ENCODE peak calls at places on chromosomes 7 and 10, in nine cellular contexts. W is BE2C, V is fibroblast of the aortic adventitia, S is heart left ventricle, G is upper lobe of left lung, A is Peyer's patch, D is lower leg skin, H is chondrocyte, E is GM20000. T is an unnamed sample.

GRCh38 chr7:121344497-121344896 is 15.7 kb downstream of the WNT16 start:
- DNase-seq in S (no peak), H (no peak), W (no peak), E (no peak), A (no peak), G (no peak), V (no peak), D (no peak), T (no peak)

GRCh38 chr7:105210721-105211205 is 178.0 kb downstream of the SRPK2 start:
- DNase-seq in D (no peak), E (peak), G (no peak), H (no peak), W (no peak), S (peak), A (no peak), V (peak), T (no peak)

GRCh38 chr7:84070101-84070500 is 124.5 kb downstream of the SEMA3A start:
- DNase-seq in D (no peak), W (no peak), A (no peak), S (no peak), V (no peak), E (no peak), H (no peak), G (no peak), T (no peak)

GRCh38 chr7:37488163-37488759 is 39.6 kb upstream of the ELMO1 start:
- DNase-seq in D (no peak), S (no peak), G (no peak), H (no peak), W (no peak), V (no peak), A (no peak), E (no peak), T (no peak)

GRCh38 chr10:7810443-7810842 is 7.9 kb upstream of the TAF3 start:
- DNase-seq in W (no peak), G (no peak), H (no peak), E (no peak), S (no peak), A (no peak), V (no peak), D (no peak), T (no peak)

GRCh38 chr7:67917118-67917755 is 920.6 kb downstream of the TYW1 start:
- DNase-seq in A (no peak), D (no peak), W (no peak), E (no peak), S (no peak), G (no peak), V (no peak), H (no peak), T (no peak)

GRCh38 chr7:1915326-1915725 is 245.2 kb downstream of the ELFN1 start:
- DNase-seq in E (no peak), G (peak), H (no peak), W (no peak), S (peak), D (no peak), A (no peak), V (no peak), T (no peak)

GRCh38 chr7:18352339-18353255 is 143.0 kb upstream of the HDAC9 start:
- DNase-seq in V (peak), W (peak), G (no peak), A (peak), E (peak), H (no peak), D (peak), S (peak), T (no peak)

GRCh38 chr7:4818000-4818794 is 42.8 kb downstream of the AP5Z1 start:
- DNase-seq in D (no peak), E (no peak), W (no peak), G (peak), A (no peak), H (no peak), V (no peak), S (no peak), T (no peak)

GRCh38 chr10:95480901-95481491 is 80.2 kb downstream of the SORBS1 start:
- DNase-seq in E (no peak), S (no peak), H (no peak), D (no peak), A (no peak), W (no peak), V (no peak), G (no peak), T (no peak)

GRCh38 chr10:13206546-13207443 is 27.4 kb downstream of the UCMA start:
- DNase-seq in G (no peak), V (peak), W (no peak), S (no peak), H (no peak), E (no peak), A (no peak), D (no peak), T (no peak)

GRCh38 chr7:41134242-41134872 is 568.5 kb downstream of the INHBA start:
- DNase-seq in V (peak), S (no peak), G (no peak), E (peak), D (no peak), W (no peak), A (no peak), H (no peak), T (no peak)

GRCh38 chr7:136857573-136857972 is 10.9 kb upstream of the CHRM2 start:
- DNase-seq in E (no peak), A (no peak), V (peak), W (no peak), D (no peak), S (no peak), H (no peak), G (no peak), T (no peak)

GRCh38 chr7:2266911-2267310 is 24.9 kb downstream of the NUDT1 start:
- DNase-seq in W (peak), H (no peak), S (no peak), D (no peak), G (no peak), E (no peak), A (no peak), V (peak), T (no peak)

GRCh38 chr7:45940939-45941338 is 19.9 kb upstream of the IGFBP3 start:
- DNase-seq in H (no peak), W (no peak), E (no peak), D (no peak), G (no peak), V (no peak), A (no peak), S (no peak), T (no peak)

GRCh38 chr7:22154130-22154529 is 202.8 kb downstream of the RAPGEF5 start:
- DNase-seq in D (no peak), S (no peak), W (no peak), G (no peak), V (peak), H (no peak), E (no peak), A (no peak), T (no peak)

GRCh38 chr7:40437936-40438634 is 303.3 kb downstream of the SUGCT start:
- DNase-seq in H (no peak), W (no peak), E (no peak), V (no peak), G (no peak), S (no peak), A (no peak), D (no peak), T (no peak)

GRCh38 chr10:32055478-32056135 is 618 bp downstream of the KIF5B start:
- DNase-seq in G (peak), E (peak), D (peak), V (peak), W (peak), S (peak), A (peak), H (no peak), T (peak)

GRCh38 chr7:75572396-75572795 is 80.3 kb downstream of the SPDYE5 start:
- DNase-seq in H (no peak), G (no peak), S (no peak), A (no peak), W (no peak), D (no peak), V (no peak), E (no peak), T (no peak)

GRCh38 chr10:104296687-104297436 is 27.9 kb downstream of the GSTO2 start:
- DNase-seq in W (no peak), H (no peak), E (no peak), V (no peak), S (no peak), A (no peak), D (no peak), G (no peak), T (no peak)

GRCh38 chr7:130669051-130669700 is 628 bp upstream of the COPG2 start:
- DNase-seq in H (no peak), W (no peak), G (no peak), E (no peak), V (peak), A (no peak), D (peak), S (no peak), T (no peak)

GRCh38 chr10:96511044-96511945 is 2.4 kb downstream of the TLL2 start:
- DNase-seq in V (peak), D (no peak), A (peak), S (no peak), G (peak), H (no peak), W (peak), E (peak), T (no peak)

GRCh38 chr7:82347808-82348207 is 95.8 kb downstream of the CACNA2D1 start:
- DNase-seq in H (no peak), A (no peak), D (no peak), V (no peak), G (no peak), E (no peak), S (no peak), W (no peak), T (no peak)

GRCh38 chr7:76509931-76510877 is at the start of gene UPK3B:
- DNase-seq in G (peak), S (no peak), E (peak), W (peak), H (peak), A (no peak), V (no peak), D (no peak), T (peak)

GRCh38 chr7:138105216-138105615 is 29.0 kb downstream of the AKR1D1 start:
- DNase-seq in H (no peak), S (no peak), G (no peak), V (no peak), D (no peak), A (no peak), E (no peak), W (no peak), T (no peak)

GRCh38 chr7:44307301-44307900 is 18.0 kb downstream of the CAMK2B start:
- DNase-seq in V (peak), A (no peak), E (peak), G (no peak), D (peak), S (peak), H (no peak), W (peak), T (no peak)

GRCh38 chr10:62278461-62278910 is 9.8 kb upstream of the RTKN2 start:
- DNase-seq in A (no peak), D (no peak), G (no peak), S (no peak), H (no peak), W (no peak), V (peak), E (no peak), T (no peak)

GRCh38 chr10:79179404-79180309 is 110.9 kb downstream of the ZMIZ1 start:
- DNase-seq in A (no peak), S (no peak), G (no peak), E (no peak), D (no peak), W (peak), H (no peak), V (no peak), T (no peak)
- TF ChIP-seq CTCF in A (no peak), S (no peak), G (no peak), E (no peak), D (no peak), W (peak), H (peak), V (peak), T (no peak)

GRCh38 chr10:75181073-75181472 is 29.5 kb upstream of the VDAC2 start:
- DNase-seq in H (no peak), A (no peak), S (no peak), W (no peak), E (no peak), G (no peak), D (no peak), V (no peak), T (no peak)
- TF ChIP-seq CTCF in H (no peak), A (no peak), S (no peak), W (no peak), E (no peak), G (no peak), D (no peak), V (no peak), T (no peak)

GRCh38 chr10:79193694-79194382 is 125.1 kb downstream of the ZMIZ1 start:
- DNase-seq in A (no peak), S (no peak), V (no peak), E (no peak), H (no peak), D (no peak), W (peak), G (no peak), T (no peak)

GRCh38 chr10:79197558-79197957 is 128.8 kb downstream of the ZMIZ1 start:
- DNase-seq in A (no peak), S (no peak), V (no peak), G (no peak), E (no peak), H (no peak), W (no peak), D (no peak), T (no peak)

GRCh38 chr10:79195091-79195923 is 126.5 kb downstream of the ZMIZ1 start:
- DNase-seq in W (peak), G (peak), H (no peak), E (peak), V (peak), S (peak), A (peak), D (peak), T (peak)

GRCh38 chr10:79200346-79200745 is 131.6 kb downstream of the ZMIZ1 start:
- DNase-seq in W (no peak), S (no peak), V (no peak), G (no peak), H (no peak), E (no peak), A (no peak), D (no peak), T (no peak)

GRCh38 chr10:79196470-79197461 is 128.0 kb downstream of the ZMIZ1 start:
- DNase-seq in W (peak), D (no peak), V (peak), S (peak), A (peak), G (peak), E (peak), H (no peak), T (peak)
- TF ChIP-seq CTCF in W (peak), D (no peak), V (peak), S (peak), A (peak), G (peak), E (peak), H (peak), T (peak)

GRCh38 chr7:53350241-53350640 is 314.8 kb downstream of the POM121L12 start:
- DNase-seq in S (no peak), D (no peak), E (peak), A (no peak), G (no peak), H (no peak), W (peak), V (no peak), T (no peak)
- TF ChIP-seq CTCF in S (no peak), D (no peak), E (peak), A (no peak), G (peak), H (peak), W (peak), V (no peak), T (no peak)

GRCh38 chr10:116690356-116691078 is 51.8 kb downstream of the HSPA12A start:
- DNase-seq in S (peak), D (no peak), G (no peak), V (peak), W (no peak), H (no peak), E (no peak), A (no peak), T (no peak)
- TF ChIP-seq CTCF in S (peak), D (no peak), G (no peak), V (peak), W (no peak), H (peak), E (no peak), A (no peak), T (no peak)

T was measured in CD14-positive monocyte.